ENCODE peak calls at places on chromosome 9, in eight cellular contexts. Q, P, O, U, I, T, H and M are unnamed samples.

GRCh38 chr9:132826131-132826530 is 52.0 kb downstream of the AK8 start:
- DNase-seq in T (no peak), U (no peak), Q (no peak), H (no peak), O (no peak), P (no peak), I (no peak), M (no peak)

GRCh38 chr9:130940693-130941576 is 1.9 kb upstream of the FIBCD1 start:
- DNase-seq in H (peak; percentile 47), T (peak; percentile 63), O (peak; percentile 72), P (peak; percentile 83), U (peak; percentile 79), I (no peak), Q (peak; percentile 59), M (no peak)

GRCh38 chr9:93684161-93684765 is 107.9 kb downstream of the PHF2 start:
- DNase-seq in H (no peak), I (no peak), U (no peak), P (no peak), O (no peak), T (no peak), Q (no peak), M (no peak)

GRCh38 chr9:16069671-16070586 is 517.1 kb downstream of the CCDC171 start:
- DNase-seq in P (no peak), T (no peak), O (no peak), U (no peak), H (no peak), I (no peak), Q (no peak), M (no peak)

GRCh38 chr9:76810377-76810957 is 46.2 kb downstream of the PCA3 start:
- DNase-seq in P (peak; percentile 64), O (peak; percentile 54), U (peak; percentile 73), T (peak; percentile 63), H (no peak), Q (no peak), I (peak; percentile 45), M (peak; percentile 21)

GRCh38 chr9:113990570-113990907 is 87.6 kb downstream of the AMBP start:
- DNase-seq in P (no peak), T (no peak), H (no peak), Q (no peak), O (no peak), I (no peak), U (no peak), M (no peak)

GRCh38 chr9:114112778-114113585 is 13.9 kb upstream of the KIF12 start:
- DNase-seq in P (no peak), Q (peak; percentile 83), O (no peak), I (no peak), H (no peak), U (peak; percentile 40), T (no peak), M (no peak)

GRCh38 chr9:129481824-129482511 is 138.9 kb downstream of the C9orf50 start:
- DNase-seq in Q (no peak), T (no peak), O (no peak), U (no peak), P (no peak), I (peak; percentile 78), H (no peak), M (no peak)

GRCh38 chr9:93300175-93300572 is 116.2 kb downstream of the WNK2 start:
- DNase-seq in T (no peak), I (no peak), O (no peak), H (no peak), P (no peak), Q (peak; percentile 4), U (no peak), M (no peak)

GRCh38 chr9:18296702-18297531 is 177.0 kb upstream of the ADAMTSL1 start:
- DNase-seq in Q (no peak), H (no peak), O (no peak), U (no peak), P (no peak), T (no peak), I (no peak), M (no peak)

GRCh38 chr9:108168451-108168850 is 678.9 kb upstream of the KLF4 start:
- DNase-seq in O (no peak), I (no peak), H (no peak), T (no peak), U (no peak), P (no peak), Q (peak; percentile 34), M (no peak)

GRCh38 chr9:69122391-69123141 is 51.5 kb upstream of the TJP2 start:
- DNase-seq in T (peak; percentile 19), U (no peak), Q (no peak), I (no peak), H (no peak), P (peak; percentile 46), O (no peak), M (no peak)

GRCh38 chr9:135500071-135500524 is 384 bp upstream of the MRPS2 start:
- DNase-seq in P (no peak), Q (no peak), I (no peak), T (no peak), O (no peak), H (no peak), U (no peak), M (peak; percentile 72)

GRCh38 chr9:34741628-34742027 is 31.7 kb upstream of the CCL21 start:
- DNase-seq in P (no peak), H (no peak), T (no peak), I (no peak), O (no peak), Q (no peak), U (no peak), M (no peak)

GRCh38 chr9:35798658-35799366 is 7.4 kb downstream of the NPR2 start:
- DNase-seq in I (peak; percentile 80), T (no peak), O (no peak), Q (no peak), H (no peak), U (no peak), P (no peak), M (no peak)

GRCh38 chr9:2158111-2158610 is 143.0 kb downstream of the SMARCA2 start:
- DNase-seq in H (no peak), I (no peak), T (peak; percentile 94), Q (peak; percentile 40), U (peak; percentile 61), P (peak; percentile 21), O (peak; percentile 26), M (no peak)

GRCh38 chr9:135482015-135482754 is 2.6 kb downstream of the PPP1R26 start:
- DNase-seq in T (no peak), H (no peak), P (no peak), I (no peak), Q (no peak), U (no peak), O (no peak), M (no peak)

GRCh38 chr9:91419222-91420191 is 4.1 kb downstream of the NFIL3 start:
- DNase-seq in T (peak; percentile 19), U (no peak), Q (peak; percentile 74), P (no peak), I (peak; percentile 62), H (no peak), O (no peak), M (peak; percentile 30)

GRCh38 chr9:112493738-112494137 is 7.1 kb downstream of the KIAA1958 start:
- DNase-seq in O (no peak), I (no peak), U (no peak), H (no peak), T (no peak), Q (no peak), P (no peak), M (no peak)

GRCh38 chr9:99881769-99882168 is 24.7 kb upstream of the STX17 start:
- DNase-seq in H (no peak), O (no peak), I (no peak), T (no peak), U (no peak), Q (no peak), P (no peak), M (no peak)

GRCh38 chr9:132018957-132019405 is 60.7 kb downstream of the MED27 start:
- DNase-seq in H (no peak), U (peak; percentile 83), Q (no peak), O (no peak), P (no peak), I (no peak), T (no peak), M (no peak)

GRCh38 chr9:113579270-113580040 is 115.9 kb downstream of the RGS3 start:
- DNase-seq in U (no peak), P (no peak), I (no peak), Q (no peak), H (no peak), O (no peak), T (peak; percentile 88), M (peak; percentile 52)

GRCh38 chr9:4666042-4666699 is at the start of gene SPATA6L:
- DNase-seq in Q (peak; percentile 69), I (no peak), H (peak; percentile 2), P (peak; percentile 61), O (peak; percentile 63), U (peak; percentile 81), T (peak; percentile 57), M (no peak)

GRCh38 chr9:100600511-100601079 is 22.7 kb downstream of the CAVIN4 start:
- DNase-seq in T (no peak), H (no peak), P (no peak), U (no peak), Q (no peak), O (no peak), I (no peak), M (no peak)

GRCh38 chr9:137304383-137305059 is 2.5 kb upstream of the NRARP start:
- DNase-seq in P (no peak), Q (no peak), O (peak; percentile 58), U (no peak), T (no peak), I (no peak), H (no peak), M (no peak)